ENCODE peak calls at places on chromosomes 11 and 22, in six cellular contexts. One of them, this sample, is unnamed.

GRCh38 chr11:27443746-27444465 is 28.7 kb downstream of the LGR4 start:
- DNase-seq in GM23248: no peak
- DNase-seq in IMR-90: no peak
- DNase-seq in mesendoderm: no peak
- DNase-seq in neuronal stem cell: peak
- DNase-seq in keratinocyte: no peak
- DNase-seq in this sample: no peak

GRCh38 chr11:27717377-27717776 is 17.1 kb upstream of the BDNF start:
- DNase-seq in GM23248: peak
- DNase-seq in IMR-90: no peak
- DNase-seq in mesendoderm: no peak
- DNase-seq in neuronal stem cell: no peak
- DNase-seq in keratinocyte: no peak
- DNase-seq in this sample: no peak

GRCh38 chr22:49540084-49540483 is 287.6 kb downstream of the BRD1 start:
- DNase-seq in GM23248: no peak
- DNase-seq in IMR-90: no peak
- DNase-seq in mesendoderm: no peak
- DNase-seq in neuronal stem cell: no peak
- DNase-seq in keratinocyte: no peak
- DNase-seq in this sample: no peak

GRCh38 chr11:133507185-133507584 is 25.1 kb downstream of the OPCML start:
- DNase-seq in GM23248: no peak
- DNase-seq in IMR-90: no peak
- DNase-seq in mesendoderm: no peak
- DNase-seq in neuronal stem cell: no peak
- DNase-seq in keratinocyte: no peak
- DNase-seq in this sample: no peak

GRCh38 chr22:47282366-47282765 is 519.9 kb downstream of the TBC1D22A start:
- DNase-seq in GM23248: no peak
- DNase-seq in IMR-90: no peak
- DNase-seq in mesendoderm: no peak
- DNase-seq in neuronal stem cell: no peak
- DNase-seq in keratinocyte: no peak
- DNase-seq in this sample: no peak

GRCh38 chr22:41237707-41238569 is 2.8 kb downstream of the CHADL start:
- DNase-seq in GM23248: peak
- DNase-seq in IMR-90: peak
- DNase-seq in mesendoderm: peak
- DNase-seq in neuronal stem cell: peak
- DNase-seq in keratinocyte: no peak
- DNase-seq in this sample: no peak

GRCh38 chr11:132158696-132159095 is 788.3 kb downstream of the NTM start:
- DNase-seq in GM23248: peak
- DNase-seq in IMR-90: peak
- DNase-seq in mesendoderm: no peak
- DNase-seq in neuronal stem cell: no peak
- DNase-seq in keratinocyte: no peak
- DNase-seq in this sample: peak

GRCh38 chr11:75475767-75476650 is 43.0 kb upstream of the KLHL35 start:
- DNase-seq in GM23248: peak
- DNase-seq in IMR-90: peak
- DNase-seq in mesendoderm: no peak
- DNase-seq in neuronal stem cell: no peak
- DNase-seq in keratinocyte: no peak
- DNase-seq in this sample: no peak

GRCh38 chr11:37858398-37858797 is 1260.4 kb upstream of the RAG2 start:
- DNase-seq in GM23248: no peak
- DNase-seq in IMR-90: no peak
- DNase-seq in mesendoderm: no peak
- DNase-seq in neuronal stem cell: no peak
- DNase-seq in keratinocyte: no peak
- DNase-seq in this sample: no peak

GRCh38 chr11:120235024-120235628 is 4.8 kb upstream of the POU2F3 start:
- DNase-seq in GM23248: peak
- DNase-seq in IMR-90: peak
- DNase-seq in mesendoderm: peak
- DNase-seq in neuronal stem cell: peak
- DNase-seq in keratinocyte: no peak
- DNase-seq in this sample: no peak

GRCh38 chr11:63920126-63920869 is 3.3 kb upstream of the RCOR2 start:
- DNase-seq in GM23248: peak
- DNase-seq in IMR-90: no peak
- DNase-seq in mesendoderm: peak
- DNase-seq in neuronal stem cell: no peak
- DNase-seq in keratinocyte: no peak
- DNase-seq in this sample: no peak

GRCh38 chr11:115197031-115197430 is 307.2 kb downstream of the CADM1 start:
- DNase-seq in GM23248: no peak
- DNase-seq in IMR-90: no peak
- DNase-seq in mesendoderm: no peak
- DNase-seq in neuronal stem cell: no peak
- DNase-seq in keratinocyte: no peak
- DNase-seq in this sample: no peak

GRCh38 chr11:2796508-2797180 is 88.9 kb downstream of the CDKN1C start:
- DNase-seq in GM23248: no peak
- DNase-seq in IMR-90: no peak
- DNase-seq in mesendoderm: no peak
- DNase-seq in neuronal stem cell: no peak
- DNase-seq in keratinocyte: no peak
- DNase-seq in this sample: no peak

GRCh38 chr11:7677071-7677470 is 3.8 kb upstream of the CYB5R2 start:
- DNase-seq in GM23248: peak
- DNase-seq in IMR-90: peak
- DNase-seq in mesendoderm: peak
- DNase-seq in neuronal stem cell: no peak
- DNase-seq in keratinocyte: peak
- DNase-seq in this sample: no peak

GRCh38 chr22:44179989-44180705 is 578 bp upstream of the PARVG start:
- DNase-seq in GM23248: no peak
- DNase-seq in IMR-90: no peak
- DNase-seq in mesendoderm: no peak
- DNase-seq in neuronal stem cell: no peak
- DNase-seq in keratinocyte: no peak
- DNase-seq in this sample: no peak

GRCh38 chr22:41574847-41575381 is 14.1 kb downstream of the CSDC2 start:
- DNase-seq in GM23248: peak
- DNase-seq in IMR-90: peak
- DNase-seq in mesendoderm: no peak
- DNase-seq in neuronal stem cell: no peak
- DNase-seq in keratinocyte: no peak
- DNase-seq in this sample: no peak

GRCh38 chr11:120912504-120912903 is 111.4 kb upstream of the TBCEL start:
- DNase-seq in GM23248: peak
- DNase-seq in IMR-90: peak
- DNase-seq in mesendoderm: peak
- DNase-seq in neuronal stem cell: no peak
- DNase-seq in keratinocyte: no peak
- DNase-seq in this sample: peak

GRCh38 chr11:100929377-100929776 is 200.2 kb downstream of the PGR start:
- DNase-seq in GM23248: peak
- DNase-seq in IMR-90: peak
- DNase-seq in mesendoderm: no peak
- DNase-seq in neuronal stem cell: no peak
- DNase-seq in keratinocyte: no peak
- DNase-seq in this sample: peak

GRCh38 chr11:125244166-125244565 is 79.6 kb downstream of the PKNOX2 start:
- DNase-seq in GM23248: no peak
- DNase-seq in IMR-90: no peak
- DNase-seq in mesendoderm: no peak
- DNase-seq in neuronal stem cell: no peak
- DNase-seq in keratinocyte: no peak
- DNase-seq in this sample: no peak

GRCh38 chr11:1779806-1780699 is 16.3 kb upstream of the CTSD start:
- DNase-seq in GM23248: no peak
- DNase-seq in IMR-90: no peak
- DNase-seq in mesendoderm: no peak
- DNase-seq in neuronal stem cell: no peak
- DNase-seq in keratinocyte: no peak
- DNase-seq in this sample: no peak

GRCh38 chr22:19579880-19580279 is 55.7 kb upstream of the CLDN5 start:
- DNase-seq in GM23248: no peak
- DNase-seq in IMR-90: no peak
- DNase-seq in mesendoderm: no peak
- DNase-seq in neuronal stem cell: no peak
- DNase-seq in keratinocyte: no peak
- DNase-seq in this sample: no peak

GRCh38 chr11:133402551-133402950 is 129.8 kb downstream of the OPCML start:
- DNase-seq in GM23248: no peak
- DNase-seq in IMR-90: no peak
- DNase-seq in mesendoderm: no peak
- DNase-seq in neuronal stem cell: no peak
- DNase-seq in keratinocyte: no peak
- DNase-seq in this sample: no peak

GRCh38 chr11:102323542-102324261 is 6.4 kb downstream of the BIRC3 start:
- DNase-seq in GM23248: peak
- DNase-seq in IMR-90: peak
- DNase-seq in mesendoderm: no peak
- DNase-seq in neuronal stem cell: no peak
- DNase-seq in keratinocyte: no peak
- DNase-seq in this sample: peak

GRCh38 chr22:20191803-20192202 is 40.9 kb upstream of the CCDC188 start:
- DNase-seq in GM23248: no peak
- DNase-seq in IMR-90: no peak
- DNase-seq in mesendoderm: no peak
- DNase-seq in neuronal stem cell: no peak
- DNase-seq in keratinocyte: no peak
- DNase-seq in this sample: no peak

GRCh38 chr11:35587972-35588371 is 30.3 kb upstream of the FJX1 start:
- DNase-seq in GM23248: no peak
- DNase-seq in IMR-90: no peak
- DNase-seq in mesendoderm: no peak
- DNase-seq in neuronal stem cell: no peak
- DNase-seq in keratinocyte: no peak
- DNase-seq in this sample: no peak
- H3K9ac ChIP-seq in GM23248: no peak
- H3K9ac ChIP-seq in IMR-90: no peak
- H3K9ac ChIP-seq in mesendoderm: no peak
- H3K9ac ChIP-seq in neuronal stem cell: no peak
- H3K9ac ChIP-seq in keratinocyte: no peak
- H3K9ac ChIP-seq in this sample: no peak

GRCh38 chr11:67584881-67585873 is 1.6 kb downstream of the GSTP1 start:
- DNase-seq in GM23248: peak
- DNase-seq in IMR-90: no peak
- DNase-seq in mesendoderm: peak
- DNase-seq in neuronal stem cell: no peak
- DNase-seq in keratinocyte: no peak
- DNase-seq in this sample: no peak
- H3K9ac ChIP-seq in GM23248: peak
- H3K9ac ChIP-seq in IMR-90: peak
- H3K9ac ChIP-seq in mesendoderm: peak
- H3K9ac ChIP-seq in neuronal stem cell: peak
- H3K9ac ChIP-seq in keratinocyte: peak
- H3K9ac ChIP-seq in this sample: peak

GRCh38 chr11:46914363-46914762 is 4.0 kb downstream of the LRP4 start:
- DNase-seq in GM23248: peak
- DNase-seq in IMR-90: peak
- DNase-seq in mesendoderm: peak
- DNase-seq in neuronal stem cell: no peak
- DNase-seq in keratinocyte: no peak
- DNase-seq in this sample: no peak
- H3K9ac ChIP-seq in GM23248: peak
- H3K9ac ChIP-seq in IMR-90: no peak
- H3K9ac ChIP-seq in mesendoderm: peak
- H3K9ac ChIP-seq in neuronal stem cell: no peak
- H3K9ac ChIP-seq in keratinocyte: no peak
- H3K9ac ChIP-seq in this sample: no peak

DNA sequence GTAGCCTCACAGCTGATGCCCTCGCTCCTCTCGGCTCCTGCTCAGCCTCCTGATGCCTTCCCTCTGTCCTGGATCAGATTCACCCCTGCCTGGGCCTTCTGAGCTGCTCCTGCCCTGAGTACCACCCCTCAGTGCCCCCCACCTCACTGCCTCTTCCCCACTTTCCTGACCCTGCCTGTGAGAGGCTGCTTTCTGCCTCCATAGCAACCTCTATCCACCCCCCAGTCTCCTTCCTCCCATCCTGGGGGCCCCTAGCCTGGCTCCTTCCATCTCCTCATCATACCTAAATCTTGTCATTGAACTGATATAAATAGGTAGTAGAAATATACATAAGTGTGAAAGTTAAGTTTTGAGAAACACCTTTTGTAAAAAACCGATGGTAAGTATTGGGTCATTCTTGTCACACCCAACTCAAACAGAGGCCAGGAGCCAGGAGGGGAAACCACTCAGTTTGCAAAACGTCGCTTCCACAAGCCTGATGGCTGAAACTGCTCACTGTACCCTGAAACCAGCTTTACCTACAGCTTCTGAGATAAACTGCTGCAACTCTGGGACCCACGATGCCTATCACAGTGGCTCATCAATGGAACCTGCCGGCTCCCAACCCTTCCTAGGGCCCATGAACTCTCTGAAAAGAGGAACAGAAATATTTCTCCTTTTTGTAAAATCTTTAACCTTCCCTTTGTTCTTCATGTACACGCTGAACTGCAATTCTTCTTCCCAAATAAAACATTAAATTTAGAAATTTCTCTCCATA is 4.8 kb upstream of the APOBEC3H start:
- DNase-seq in GM23248: no peak
- DNase-seq in IMR-90: no peak
- DNase-seq in mesendoderm: no peak
- DNase-seq in neuronal stem cell: no peak
- DNase-seq in keratinocyte: no peak
- DNase-seq in this sample: no peak
- H3K9ac ChIP-seq in GM23248: no peak
- H3K9ac ChIP-seq in IMR-90: no peak
- H3K9ac ChIP-seq in mesendoderm: no peak
- H3K9ac ChIP-seq in neuronal stem cell: no peak
- H3K9ac ChIP-seq in keratinocyte: no peak
- H3K9ac ChIP-seq in this sample: no peak

DNA sequence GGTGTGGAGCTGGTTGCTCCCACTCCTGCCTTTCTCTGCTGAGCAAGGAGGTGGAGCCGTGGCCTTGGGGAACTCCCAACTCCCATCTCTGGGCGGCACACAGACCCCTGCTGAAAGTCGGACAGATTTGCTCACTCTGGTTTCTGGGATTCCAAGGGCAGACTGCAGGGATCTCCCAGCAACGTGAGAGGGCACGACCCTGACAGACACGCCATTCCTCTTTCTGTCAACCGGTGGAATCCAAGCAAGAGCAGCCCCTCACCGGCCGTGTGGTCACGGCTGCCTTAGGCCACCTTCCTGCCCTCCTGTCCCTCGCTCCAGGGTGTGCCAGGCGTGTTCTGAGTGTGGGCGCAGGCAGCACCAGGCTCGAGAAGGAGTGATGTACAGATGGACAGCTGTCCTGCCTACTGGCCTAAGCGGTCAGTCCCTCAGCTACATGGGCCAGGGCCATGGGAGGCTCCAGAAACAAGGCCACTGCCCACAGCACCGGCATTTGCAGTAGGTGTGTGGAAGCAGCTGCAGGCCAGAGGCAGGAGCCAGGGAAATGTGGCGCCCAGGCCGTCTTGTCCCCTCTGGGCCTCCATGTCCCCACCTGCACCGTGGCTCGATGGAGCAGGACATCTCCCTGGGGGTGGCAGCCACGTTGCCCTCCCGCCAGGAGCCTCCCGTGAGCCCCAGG is 13.6 kb upstream of the PPARA start:
- DNase-seq in GM23248: no peak
- DNase-seq in IMR-90: no peak
- DNase-seq in mesendoderm: no peak
- DNase-seq in neuronal stem cell: no peak
- DNase-seq in keratinocyte: no peak
- DNase-seq in this sample: no peak
- H3K9ac ChIP-seq in GM23248: no peak
- H3K9ac ChIP-seq in IMR-90: no peak
- H3K9ac ChIP-seq in mesendoderm: no peak
- H3K9ac ChIP-seq in neuronal stem cell: no peak
- H3K9ac ChIP-seq in keratinocyte: no peak
- H3K9ac ChIP-seq in this sample: no peak

GRCh38 chr22:38246692-38247091 is 26.1 kb downstream of the TMEM184B start:
- DNase-seq in GM23248: no peak
- DNase-seq in IMR-90: no peak
- DNase-seq in mesendoderm: no peak
- DNase-seq in neuronal stem cell: no peak
- DNase-seq in keratinocyte: no peak
- DNase-seq in this sample: no peak
- H3K9ac ChIP-seq in GM23248: no peak
- H3K9ac ChIP-seq in IMR-90: no peak
- H3K9ac ChIP-seq in mesendoderm: no peak
- H3K9ac ChIP-seq in neuronal stem cell: no peak
- H3K9ac ChIP-seq in keratinocyte: no peak
- H3K9ac ChIP-seq in this sample: no peak

This sample was measured in astrocyte.